ENCODE peak calls at places on chromosome 18, in four cellular contexts. P is AG09309, Q is fibroblast of lung, L is progenitor cell of endocrine pancreas. I is an unnamed sample.

GRCh38 chr18:69484699-69485396 is 84.2 kb downstream of the DOK6 start:
- DNase-seq in L (no peak), P (peak), Q (peak), I (no peak)

GRCh38 chr18:23071285-23071684 is 64.0 kb upstream of the CABLES1 start:
- DNase-seq in L (no peak), P (no peak), Q (no peak), I (no peak)

GRCh38 chr18:76080430-76080829 is 414.6 kb downstream of the ZNF516 start:
- DNase-seq in Q (no peak), P (no peak), L (no peak), I (no peak)

GRCh38 chr18:5951515-5952081 is 56.3 kb upstream of the TMEM200C start:
- DNase-seq in L (no peak), Q (no peak), P (no peak), I (no peak)

GRCh38 chr18:10131036-10131774 is 217.4 kb downstream of the VAPA start:
- DNase-seq in L (no peak), Q (no peak), P (no peak), I (no peak)

GRCh38 chr18:5311273-5312009 is 15.9 kb upstream of the ZBTB14 start:
- DNase-seq in P (no peak), Q (peak), L (no peak), I (no peak)

GRCh38 chr18:2302628-2303516 is 268.4 kb downstream of the METTL4 start:
- DNase-seq in Q (no peak), P (no peak), L (no peak), I (no peak)

GRCh38 chr18:6543330-6543908 is 128.7 kb upstream of the L3MBTL4 start:
- DNase-seq in P (no peak), Q (peak), L (no peak), I (no peak)

GRCh38 chr18:80244956-80245730 is 2.2 kb downstream of the PARD6G start:
- DNase-seq in L (no peak), P (no peak), Q (no peak), I (no peak)

GRCh38 chr18:45783097-45784075 is 42.1 kb upstream of the SIGLEC15 start:
- DNase-seq in P (peak), L (no peak), Q (no peak), I (no peak)

GRCh38 chr18:8795586-8795985 is 90.2 kb downstream of the MTCL1 start:
- DNase-seq in L (no peak), Q (no peak), P (no peak), I (no peak)

GRCh38 chr18:41936471-41937134 is 18.4 kb upstream of the PIK3C3 start:
- DNase-seq in L (no peak), P (no peak), Q (no peak), I (no peak)

GRCh38 chr18:74331404-74331803 is 15.8 kb downstream of the C18orf63 start:
- DNase-seq in L (no peak), P (no peak), Q (peak), I (no peak)

GRCh38 chr18:11808001-11808855 is 43.0 kb upstream of the CHMP1B start:
- DNase-seq in P (no peak), L (no peak), Q (peak), I (no peak)

GRCh38 chr18:79940126-79940813 is 11.2 kb downstream of the SLC66A2 start:
- DNase-seq in P (no peak), L (no peak), Q (no peak), I (no peak)

GRCh38 chr18:77110936-77111335 is 21.6 kb downstream of the MBP start:
- DNase-seq in L (no peak), P (no peak), Q (no peak), I (no peak)

GRCh38 chr18:35580748-35581534 is 599 bp upstream of the GALNT1 start:
- DNase-seq in P (no peak), Q (peak), L (peak), I (peak)

DNA sequence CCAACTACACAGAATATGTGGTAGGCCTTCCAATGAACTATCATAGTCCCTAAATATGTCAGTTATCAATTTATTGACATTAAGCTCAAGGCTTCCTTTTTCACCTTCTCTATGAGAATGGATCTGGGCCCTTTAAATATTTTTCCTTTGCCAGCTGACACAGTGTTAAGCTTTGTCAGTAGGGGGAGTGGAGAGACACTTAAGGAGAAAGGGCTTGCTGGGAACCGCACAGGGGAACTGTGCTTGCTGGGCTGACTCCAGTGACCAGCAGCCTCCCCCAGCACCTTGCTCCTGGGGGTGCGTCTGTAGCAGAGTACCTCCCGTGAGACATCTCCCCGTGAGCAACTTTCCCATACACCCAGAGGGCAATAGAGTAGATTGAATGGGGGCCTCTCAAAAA is 6.5 kb upstream of the PTPN2 start:
- DNase-seq in P (no peak), Q (no peak), L (no peak), I (no peak)
- TF ChIP-seq CTCF in P (no peak), Q (no peak), L (no peak), I (no peak)

GRCh38 chr18:32879497-32879896 is 106.7 kb upstream of the KLHL14 start:
- DNase-seq in P (no peak), L (no peak), Q (no peak), I (no peak)

GRCh38 chr18:32889620-32890593 is 117.1 kb upstream of the KLHL14 start:
- DNase-seq in P (no peak), Q (no peak), L (no peak), I (no peak)

GRCh38 chr18:32888311-32888710 is 115.5 kb upstream of the KLHL14 start:
- DNase-seq in L (no peak), Q (no peak), P (no peak), I (no peak)

GRCh38 chr18:32881009-32881408 is 108.2 kb upstream of the KLHL14 start:
- DNase-seq in P (no peak), L (no peak), Q (no peak), I (no peak)

GRCh38 chr18:32884543-32884942 is 111.7 kb upstream of the KLHL14 start:
- DNase-seq in P (no peak), Q (no peak), L (no peak), I (no peak)
- TF ChIP-seq CTCF in P (no peak), Q (no peak), L (no peak), I (no peak)

DNA sequence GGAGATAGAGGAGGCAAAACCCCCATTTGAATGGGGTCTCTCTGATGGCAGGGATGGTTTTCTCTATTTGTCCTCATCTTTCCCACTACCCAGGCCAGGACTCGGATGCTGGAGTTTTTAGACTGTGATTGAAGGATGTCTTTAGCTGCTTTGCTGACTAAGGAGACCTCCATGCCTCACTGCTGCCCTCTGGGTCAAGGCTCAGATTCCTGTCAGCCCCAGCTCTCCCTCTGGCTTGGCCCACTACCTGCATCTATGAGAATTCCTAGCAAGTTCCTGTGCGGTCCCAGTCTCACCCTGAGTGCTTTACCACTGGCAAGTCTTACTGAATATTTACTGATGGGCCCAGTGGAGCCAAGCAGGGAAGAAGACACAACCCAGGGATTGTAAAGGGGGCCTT is 184.0 kb downstream of the CELF4 start:
- DNase-seq in Q (no peak), L (no peak), P (no peak), I (no peak)
- TF ChIP-seq CTCF in Q (no peak), L (no peak), P (no peak), I (no peak)

DNA sequence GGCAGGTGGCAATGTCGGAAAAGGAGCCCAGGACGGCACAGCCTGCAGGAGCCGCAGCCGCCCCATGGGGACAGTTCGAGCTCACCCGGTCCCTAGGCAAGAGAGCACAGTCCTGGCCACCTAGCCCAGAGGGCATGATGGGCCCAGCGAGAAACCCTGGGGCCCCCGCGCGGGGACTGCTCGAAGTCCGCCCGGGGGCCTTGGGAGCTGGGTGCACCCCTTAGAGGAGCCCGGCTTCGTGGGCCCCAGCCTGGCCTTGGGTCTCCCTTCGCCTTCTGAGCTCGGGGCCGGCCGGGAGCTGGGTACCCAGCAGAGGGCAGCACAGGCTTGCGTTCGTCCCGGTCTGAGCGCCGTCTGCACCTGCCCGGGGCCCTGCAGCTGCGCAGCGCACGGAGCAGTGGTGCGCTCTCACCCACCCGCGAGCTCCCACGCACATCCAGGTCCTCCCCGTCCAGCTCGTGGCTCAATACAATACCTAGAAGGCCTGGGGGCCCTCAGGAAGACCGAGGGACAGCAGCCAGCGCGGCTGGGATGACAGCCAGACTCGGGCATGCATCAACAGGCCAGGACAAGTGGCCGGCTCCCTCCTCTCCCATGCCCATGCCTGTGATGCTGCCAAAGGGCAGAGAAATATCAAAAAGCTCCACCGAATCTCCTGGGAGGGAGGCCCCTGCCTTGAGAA is 96.2 kb upstream of the ZNF532 start:
- DNase-seq in P (no peak), L (peak), Q (peak), I (no peak)
- TF ChIP-seq CTCF in P (peak), L (peak), Q (peak), I (peak)

DNA sequence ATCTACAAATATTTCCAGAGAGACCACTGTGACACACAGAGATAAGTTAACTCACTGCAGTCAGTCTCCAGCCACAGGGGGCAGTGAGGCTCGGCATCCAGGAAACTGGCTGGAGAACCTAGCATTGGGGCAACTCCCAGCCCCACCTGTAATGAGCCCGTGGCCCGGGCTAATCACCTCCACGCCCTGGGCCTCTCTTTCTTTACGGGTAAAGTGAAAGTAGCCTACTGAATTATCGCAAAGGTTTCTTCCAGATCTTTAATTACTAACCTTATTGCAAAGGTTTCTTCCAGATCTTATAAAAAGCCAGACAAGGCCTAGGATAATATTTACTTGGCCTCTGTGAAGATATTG is 45.6 kb upstream of the ACAA2 start:
- DNase-seq in Q (no peak), P (no peak), L (no peak), I (no peak)
- TF ChIP-seq CTCF in Q (no peak), P (no peak), L (no peak), I (no peak)

GRCh38 chr18:30999186-30999585 is 43.4 kb downstream of the DSC3 start:
- DNase-seq in P (no peak), Q (no peak), L (no peak), I (no peak)
- TF ChIP-seq CTCF in P (no peak), Q (no peak), L (no peak), I (no peak)

I was measured in AG09319.